ENCODE peak calls at places on chromosomes 1 and 21, in seven cellular contexts. H is CD8-positive, alpha-beta T cell; K is Calu3; M is GM12865; O is AG04450; S is endothelial cell of umbilical vein; W is amniotic stem cell. U is an unnamed sample.

GRCh38 chr21:41236361-41236973 is 68.5 kb downstream of the BACE2 start:
- DNase-seq in H (no peak), K (no peak), M (no peak), O (no peak), S (no peak), W (no peak), U (no peak)

GRCh38 chr1:201351617-201352016 is 25.9 kb downstream of the TNNT2 start:
- DNase-seq in H (no peak), K (no peak), M (no peak), O (no peak), S (no peak), W (no peak), U (no peak)

GRCh38 chr1:234437423-234438171 is 41.4 kb downstream of the TARBP1 start:
- DNase-seq in H (no peak), K (no peak), M (no peak), O (no peak), S (peak), W (no peak), U (no peak)

GRCh38 chr21:44618909-44619308 is 7.0 kb downstream of the KRTAP10-8 start:
- DNase-seq in H (peak), K (no peak), M (no peak), O (no peak), S (no peak), W (no peak), U (no peak)

GRCh38 chr1:98674075-98674781 is 12.7 kb downstream of the SNX7 start:
- DNase-seq in H (no peak), K (no peak), M (no peak), O (no peak), S (no peak), W (no peak), U (no peak)

GRCh38 chr1:26360051-26360806 is 6.3 kb upstream of the CRYBG2 start:
- DNase-seq in H (peak), K (no peak), M (peak), O (no peak), S (no peak), W (no peak), U (no peak)

GRCh38 chr1:210440081-210440480 is 111.4 kb downstream of the HHAT start:
- DNase-seq in H (no peak), K (no peak), M (no peak), O (no peak), S (no peak), W (no peak), U (no peak)

GRCh38 chr1:219904934-219905333 is 23.4 kb downstream of the SLC30A10 start:
- DNase-seq in H (no peak), K (no peak), M (no peak), O (no peak), S (no peak), W (no peak), U (no peak)

GRCh38 chr1:119453021-119453420 is 38.1 kb downstream of the HSD3B2 start:
- DNase-seq in H (no peak), K (no peak), M (no peak), O (no peak), S (no peak), W (no peak), U (peak)

GRCh38 chr1:235018720-235019444 is 109.8 kb downstream of the TOMM20 start:
- DNase-seq in H (no peak), K (no peak), M (no peak), O (no peak), S (no peak), W (no peak), U (no peak)

GRCh38 chr1:215830221-215830620 is 263.1 kb downstream of the KCTD3 start:
- DNase-seq in H (no peak), K (no peak), M (no peak), O (no peak), S (no peak), W (no peak), U (no peak)

GRCh38 chr1:94228640-94229375 is 8.6 kb downstream of the ARHGAP29 start:
- DNase-seq in H (no peak), K (no peak), M (no peak), O (no peak), S (no peak), W (no peak), U (no peak)

GRCh38 chr1:196933531-196934189 is 9.9 kb upstream of the CFHR2 start:
- DNase-seq in H (no peak), K (no peak), M (no peak), O (no peak), S (no peak), W (no peak), U (no peak)

GRCh38 chr1:18121072-18121820 is 13.6 kb downstream of the IGSF21 start:
- DNase-seq in H (no peak), K (no peak), M (no peak), O (no peak), S (no peak), W (no peak), U (no peak)

GRCh38 chr21:15015622-15016471 is 49.0 kb downstream of the NRIP1 start:
- DNase-seq in H (no peak), K (no peak), M (no peak), O (peak), S (no peak), W (peak), U (peak)

GRCh38 chr1:53715478-53715877 is 23.5 kb downstream of the GLIS1 start:
- DNase-seq in H (no peak), K (peak), M (peak), O (no peak), S (peak), W (no peak), U (no peak)

GRCh38 chr1:26287033-26287711 is 7.3 kb downstream of the SH3BGRL3 start:
- DNase-seq in H (peak), K (no peak), M (peak), O (no peak), S (no peak), W (no peak), U (no peak)

GRCh38 chr1:93575586-93576271 is 105.9 kb downstream of the BCAR3 start:
- DNase-seq in H (no peak), K (no peak), M (no peak), O (no peak), S (no peak), W (no peak), U (no peak)

GRCh38 chr21:31092867-31093266 is 54.6 kb upstream of the KRTAP19-8 start:
- DNase-seq in H (no peak), K (no peak), M (no peak), O (no peak), S (no peak), W (no peak), U (no peak)

GRCh38 chr1:216830836-216831235 is 107.6 kb upstream of the ESRRG start:
- DNase-seq in H (no peak), K (no peak), M (no peak), O (no peak), S (no peak), W (no peak), U (no peak)

GRCh38 chr1:91697322-91698260 is 188.4 kb downstream of the TGFBR3 start:
- DNase-seq in H (peak), K (no peak), M (peak), O (no peak), S (no peak), W (no peak), U (no peak)

GRCh38 chr1:211675230-211676105 is at the start of gene NEK2:
- DNase-seq in H (peak), K (peak), M (peak), O (peak), S (peak), W (peak), U (peak)

GRCh38 chr1:26289158-26290059 is 9.5 kb downstream of the SH3BGRL3 start:
- DNase-seq in H (peak), K (no peak), M (peak), O (no peak), S (no peak), W (no peak), U (no peak)

GRCh38 chr21:40173833-40174232 is 306.6 kb downstream of the PCP4 start:
- DNase-seq in H (no peak), K (no peak), M (no peak), O (no peak), S (no peak), W (no peak), U (no peak)

GRCh38 chr1:91071838-91072237 is 50.0 kb upstream of the ZNF644 start:
- DNase-seq in H (no peak), K (no peak), M (no peak), O (no peak), S (no peak), W (no peak), U (no peak)

GRCh38 chr1:56190975-56191768 is 388.2 kb downstream of the PLPP3 start:
- DNase-seq in H (no peak), K (no peak), M (no peak), O (no peak), S (no peak), W (no peak), U (no peak)

GRCh38 chr1:31831397-31832378 is 15.9 kb upstream of the SPOCD1 start:
- DNase-seq in H (no peak), K (no peak), M (no peak), O (peak), S (no peak), W (peak), U (no peak)

GRCh38 chr1:27428316-27429028 is 36.0 kb downstream of the GPR3 start:
- DNase-seq in H (no peak), K (no peak), M (no peak), O (no peak), S (peak), W (no peak), U (no peak)

GRCh38 chr21:16370176-16370575 is 640.4 kb downstream of the USP25 start:
- DNase-seq in H (no peak), K (no peak), M (no peak), O (no peak), S (no peak), W (no peak), U (no peak)

GRCh38 chr1:5522605-5523145 is 469.6 kb downstream of the NPHP4 start:
- DNase-seq in H (no peak), K (no peak), M (no peak), O (no peak), S (no peak), W (no peak), U (no peak)

GRCh38 chr21:35868005-35868868 is 192.1 kb downstream of the SETD4 start:
- DNase-seq in H (no peak), K (no peak), M (no peak), O (no peak), S (no peak), W (no peak), U (no peak)

GRCh38 chr1:171116676-171117075 is 26.0 kb downstream of the FMO3 start:
- DNase-seq in H (no peak), K (no peak), M (no peak), O (peak), S (no peak), W (no peak), U (no peak)

GRCh38 chr1:211487672-211488208 is 4.2 kb downstream of the RD3 start:
- DNase-seq in H (no peak), K (no peak), M (no peak), O (no peak), S (no peak), W (no peak), U (no peak)

GRCh38 chr1:40386311-40386778 is 12.8 kb downstream of the SMAP2 start:
- DNase-seq in H (no peak), K (no peak), M (no peak), O (no peak), S (no peak), W (no peak), U (no peak)

GRCh38 chr1:95021085-95021484 is 51.7 kb downstream of the ALG14 start:
- DNase-seq in H (no peak), K (no peak), M (no peak), O (no peak), S (no peak), W (no peak), U (no peak)

GRCh38 chr1:197152662-197153061 is 6.2 kb upstream of the ASPM start:
- DNase-seq in H (no peak), K (no peak), M (no peak), O (no peak), S (no peak), W (no peak), U (no peak)

GRCh38 chr1:58857673-58858343 is 74.0 kb upstream of the JUN start:
- DNase-seq in H (no peak), K (no peak), M (peak), O (no peak), S (no peak), W (no peak), U (no peak)